ENCODE peak calls at places on chromosomes 7 and 10, in four cellular contexts. K is GM06990, J is AG04449, L is epithelial cell of esophagus. W is an unnamed sample.

GRCh38 chr7:128022631-128023532 is 8.4 kb downstream of the LRRC4 start:
- DNase-seq in K (no peak), J (peak; percentile 38), L (peak; percentile 87), W (no peak)

GRCh38 chr7:75019800-75020199 is 53.8 kb downstream of the RCC1L start:
- DNase-seq in K (no peak), J (no peak), L (no peak), W (no peak)

GRCh38 chr7:127809285-127809702 is 157.3 kb downstream of the SND1 start:
- DNase-seq in K (no peak), J (no peak), L (peak; percentile 95), W (no peak)

GRCh38 chr7:5494683-5495561 is 71.3 kb upstream of the TNRC18 start:
- DNase-seq in K (peak; percentile 83), J (no peak), L (peak; percentile 82), W (peak; percentile 69)

GRCh38 chr7:98315318-98315993 is 34.0 kb downstream of the BRI3 start:
- DNase-seq in K (peak; percentile 69), J (no peak), L (no peak), W (peak; percentile 66)

GRCh38 chr7:65509368-65510186 is 135.9 kb downstream of the ZNF92 start:
- DNase-seq in K (peak; percentile 9), J (no peak), L (no peak), W (no peak)

GRCh38 chr7:105675873-105676484 is 94.7 kb upstream of the EFCAB10 start:
- DNase-seq in K (no peak), J (no peak), L (no peak), W (no peak)

GRCh38 chr7:50795831-50796230 is 13.1 kb upstream of the GRB10 start:
- DNase-seq in K (no peak), J (no peak), L (peak; percentile 18), W (no peak)

GRCh38 chr7:134844200-134844599 is 64.8 kb downstream of the CALD1 start:
- DNase-seq in K (no peak), J (no peak), L (peak; percentile 75), W (no peak)

GRCh38 chr10:119090026-119090808 is 9.6 kb upstream of the EIF3A start:
- DNase-seq in K (peak; percentile 37), J (no peak), L (no peak), W (no peak)